ENCODE peak calls at places on chromosomes 4 and X, in four cellular contexts. U, J, T and P are unnamed samples.

GRCh38 chr4:65917486-65917885 is 247.2 kb upstream of the EPHA5 start:
- DNase-seq in U (no peak), J (no peak), T (no peak), P (no peak)

GRCh38 chrX:13180807-13181206 is 136.4 kb upstream of the FAM9C start:
- DNase-seq in U (no peak), J (no peak), T (no peak), P (no peak)

GRCh38 chr4:81060587-81061339 is 30.3 kb downstream of the BMP3 start:
- DNase-seq in U (no peak), J (no peak), T (no peak), P (no peak)

GRCh38 chr4:23039813-23040212 is 347.1 kb downstream of the GBA3 start:
- DNase-seq in U (no peak), J (no peak), T (no peak), P (no peak)

GRCh38 chrX:10685923-10686595 is 65.7 kb upstream of the MID1 start:
- DNase-seq in U (no peak), J (no peak), T (no peak), P (no peak)

GRCh38 chr4:125624951-125625350 is 310.2 kb downstream of the FAT4 start:
- DNase-seq in U (no peak), J (no peak), T (no peak), P (no peak)

GRCh38 chr4:147285751-147286150 is 195.1 kb upstream of the EDNRA start:
- DNase-seq in U (no peak), J (no peak), T (no peak), P (no peak)

GRCh38 chr4:7393491-7394183 is 41.1 kb downstream of the PSAPL1 start:
- DNase-seq in U (no peak), J (no peak), T (peak; percentile 3), P (no peak)

GRCh38 chr4:134201216-134202098 is at the start of gene PABPC4L:
- DNase-seq in U (peak; percentile 59), J (no peak), T (no peak), P (peak; percentile 31)

GRCh38 chr4:80043534-80043933 is 29.5 kb downstream of the ANTXR2 start:
- DNase-seq in U (no peak), J (no peak), T (no peak), P (no peak)

GRCh38 chrX:153771686-153772607 is 7.9 kb downstream of the PLXNB3 start:
- DNase-seq in U (no peak), J (no peak), T (peak; percentile 22), P (no peak)

GRCh38 chr4:185626798-185627197 is 91.5 kb upstream of the PDLIM3 start:
- DNase-seq in U (no peak), J (no peak), T (no peak), P (no peak)

GRCh38 chrX:54495814-54496516 is at the start of gene FGD1:
- DNase-seq in U (peak; percentile 77), J (no peak), T (peak; percentile 92), P (peak; percentile 74)

GRCh38 chr4:154781126-154781982 is at the start of gene RBM46:
- DNase-seq in U (peak; percentile 39), J (no peak), T (peak; percentile 26), P (no peak)

GRCh38 chrX:53133400-53133799 is 39.5 kb downstream of the KANTR start:
- DNase-seq in U (no peak), J (no peak), T (no peak), P (no peak)

GRCh38 chr4:178028481-178028880 is 586.2 kb upstream of the AGA start:
- DNase-seq in U (no peak), J (no peak), T (no peak), P (no peak)

GRCh38 chr4:149441338-149441737 is 374.3 kb downstream of the IQCM start:
- DNase-seq in U (no peak), J (no peak), T (no peak), P (no peak)

GRCh38 chrX:14267224-14267623 is 237.5 kb upstream of the GEMIN8 start:
- DNase-seq in U (no peak), J (no peak), T (no peak), P (no peak)

GRCh38 chrX:30864383-30864785 is 24.7 kb downstream of the TAB3 start:
- DNase-seq in U (no peak), J (peak; percentile 2), T (no peak), P (no peak)

GRCh38 chr4:188295899-188296298 is 156.7 kb downstream of the TRIML1 start:
- DNase-seq in U (no peak), J (no peak), T (no peak), P (no peak)

GRCh38 chr4:48604041-48604440 is 114.0 kb downstream of the ZAR1 start:
- DNase-seq in U (no peak), J (no peak), T (no peak), P (no peak)
- TF ChIP-seq FOXJ3 in U (no peak), J (no peak), T (no peak), P (no peak)

DNA sequence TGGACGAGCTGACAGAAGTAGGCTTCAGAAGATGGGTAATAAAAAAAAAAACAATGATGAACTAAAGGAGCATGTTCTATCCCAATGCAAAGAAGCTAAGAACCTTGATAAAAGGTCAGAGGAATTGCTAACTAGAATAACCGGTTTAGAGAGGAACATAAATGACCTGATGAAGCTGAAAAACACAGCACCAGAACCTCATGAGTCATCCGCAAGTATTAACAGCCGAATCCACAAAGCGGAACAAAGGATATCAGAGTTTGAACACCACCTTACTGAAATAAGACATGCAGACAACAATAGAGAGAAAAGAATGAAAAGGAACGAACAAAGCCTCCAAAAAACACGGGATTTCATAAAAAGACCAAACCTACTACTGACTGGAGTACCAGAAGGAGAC is 10.5 kb downstream of the NELFA start:
- DNase-seq in U (no peak), J (no peak), T (no peak), P (no peak)
- TF ChIP-seq FOXJ3 in U (no peak), J (no peak), T (no peak), P (no peak)

GRCh38 chr4:72969957-72970356 is 99.6 kb downstream of the COX18 start:
- DNase-seq in U (no peak), J (no peak), T (no peak), P (no peak)
- TF ChIP-seq FOXJ3 in U (no peak), J (no peak), T (no peak), P (no peak)

GRCh38 chrX:12060489-12061260 is 77.6 kb upstream of the FRMPD4 start:
- DNase-seq in U (no peak), J (no peak), T (no peak), P (no peak)

DNA sequence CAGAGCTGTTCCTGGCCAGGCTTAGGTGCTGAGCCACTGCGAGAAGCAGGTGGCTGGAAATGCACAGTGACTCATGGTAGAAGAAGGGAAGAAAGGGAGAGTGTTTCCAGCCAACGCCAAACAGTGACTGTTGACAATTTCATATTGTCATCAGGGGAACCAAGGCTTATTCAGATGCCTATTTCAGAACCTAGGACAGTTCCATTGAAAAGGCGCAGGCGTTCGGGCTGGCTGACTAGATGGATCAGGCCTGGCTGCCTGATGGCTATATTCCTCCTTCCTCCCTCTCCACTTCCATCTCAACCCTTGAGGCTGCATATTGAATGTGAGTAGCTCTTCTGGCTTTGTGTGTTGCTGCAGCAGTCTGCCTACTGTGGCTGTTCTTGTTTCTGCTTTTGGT is 73.0 kb upstream of the FRMPD4 start:
- DNase-seq in U (peak; percentile 25), J (no peak), T (no peak), P (no peak)
- TF ChIP-seq FOXJ3 in U (no peak), J (no peak), T (no peak), P (no peak)

GRCh38 chrX:107626916-107627315 is 1.4 kb upstream of the PRPS1 start:
- DNase-seq in U (no peak), J (no peak), T (no peak), P (no peak)

GRCh38 chrX:107627792-107628661 is at the start of gene PRPS1:
- DNase-seq in U (peak; percentile 90), J (peak; percentile 89), T (peak; percentile 84), P (peak; percentile 88)

GRCh38 chrX:107630031-107630689 is 1.9 kb downstream of the PRPS1 start:
- DNase-seq in U (no peak), J (no peak), T (no peak), P (no peak)

GRCh38 chrX:107628662-107629532 is 587 bp downstream of the PRPS1 start:
- DNase-seq in U (peak; percentile 17), J (peak; percentile 25), T (peak; percentile 36), P (peak; percentile 59)

GRCh38 chrX:107629533-107629909 is 1.2 kb downstream of the PRPS1 start:
- DNase-seq in U (no peak), J (peak; percentile 6), T (peak; percentile 25), P (peak; percentile 43)
- TF ChIP-seq FOXJ3 in U (no peak), J (no peak), T (no peak), P (no peak)

GRCh38 chr4:106541253-106541652 is 172.7 kb upstream of the GIMD1 start:
- DNase-seq in U (no peak), J (no peak), T (no peak), P (no peak)
- TF ChIP-seq FOXJ3 in U (no peak), J (no peak), T (no peak), P (no peak)

GRCh38 chr4:183328832-183329231 is 6.6 kb upstream of the CLDN24 start:
- DNase-seq in U (no peak), J (peak; percentile 65), T (no peak), P (no peak)

GRCh38 chr4:183330841-183331240 is 8.6 kb upstream of the CLDN24 start:
- DNase-seq in U (no peak), J (no peak), T (no peak), P (no peak)

GRCh38 chr4:183329954-183330742 is 7.9 kb upstream of the CLDN24 start:
- DNase-seq in U (no peak), J (no peak), T (no peak), P (no peak)

GRCh38 chr4:183327827-183328226 is 5.6 kb upstream of the CLDN24 start:
- DNase-seq in U (no peak), J (no peak), T (no peak), P (no peak)

GRCh38 chr4:183329244-183329643 is 7.0 kb upstream of the CLDN24 start:
- DNase-seq in U (no peak), J (no peak), T (no peak), P (no peak)
- TF ChIP-seq FOXJ3 in U (no peak), J (no peak), T (no peak), P (no peak)

DNA sequence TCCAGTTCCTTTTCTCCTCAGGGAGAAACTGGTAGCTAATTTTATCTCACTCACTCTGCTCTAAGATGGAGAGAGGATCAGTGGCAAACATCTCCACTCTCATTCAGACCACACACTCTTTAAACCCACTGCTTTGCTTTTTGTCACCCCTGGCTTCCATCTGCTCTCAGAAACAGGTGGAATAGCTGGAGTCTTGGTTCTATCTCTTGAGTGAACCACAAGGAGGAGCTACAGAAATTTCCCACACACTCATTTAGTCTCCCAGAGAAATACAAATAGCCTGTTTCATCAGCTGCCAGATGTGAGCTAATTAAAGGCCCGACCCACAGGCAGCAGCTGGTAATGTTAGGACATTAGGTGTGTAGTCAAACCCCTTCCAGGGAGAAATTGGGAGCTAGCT is 96.6 kb downstream of the STPG2 start:
- DNase-seq in U (no peak), J (no peak), T (no peak), P (no peak)
- TF ChIP-seq FOXJ3 in U (no peak), J (no peak), T (no peak), P (no peak)

GRCh38 chr4:174037049-174037448 is 246.4 kb downstream of the FBXO8 start:
- DNase-seq in U (no peak), J (no peak), T (no peak), P (no peak)
- TF ChIP-seq FOXJ3 in U (no peak), J (no peak), T (no peak), P (no peak)